ENCODE peak calls at places on chromosomes 4 and X, in ten cellular contexts. W is naive thymus-derived CD8-positive, alpha-beta T cell; A is caudate nucleus; V is neural crest cell; E is fibroblast of pulmonary artery; B is ACHN; U is erythroblast; J is osteocyte; Z is progenitor cell of endocrine pancreas; X is stimulated activated CD8-positive, alpha-beta memory T cell treated with anti-CD3 and anti-CD28 coated beads, Interleukin-4, amount 100 ng/mL, for 1 hour. C is an unnamed sample.
A peak's percentile ranks its signal among the peaks of the same experiment; 100 is the strongest.

GRCh38 chr4:169404959-169405358 is 134.2 kb upstream of the SH3RF1 start:
- DNase-seq in W (no peak), A (no peak), V (no peak), E (peak; percentile 92), B (no peak), U (no peak), J (no peak), Z (no peak), X (no peak), C (no peak)

GRCh38 chrX:50988649-50989048 is 78.1 kb downstream of the BMP15 start:
- DNase-seq in W (peak; percentile 3), A (no peak), V (peak; percentile 26), E (peak; percentile 39), B (peak; percentile 41), U (peak; percentile 0), J (no peak), Z (no peak), X (no peak), C (peak; percentile 67)

GRCh38 chr4:173424899-173425805 is 26.2 kb upstream of the SCRG1 start:
- DNase-seq in W (no peak), A (no peak), V (no peak), E (peak; percentile 52), B (no peak), U (no peak), J (no peak), Z (no peak), X (no peak), C (peak; percentile 22)

GRCh38 chrX:71164071-71164470 is 19.4 kb downstream of the NLGN3 start:
- DNase-seq in W (no peak), A (no peak), V (no peak), E (no peak), B (no peak), U (no peak), J (no peak), Z (no peak), X (no peak), C (no peak)

GRCh38 chrX:123590842-123591491 is 141.9 kb downstream of the THOC2 start:
- DNase-seq in W (no peak), A (no peak), V (no peak), E (peak; percentile 27), B (peak; percentile 49), U (no peak), J (no peak), Z (no peak), X (no peak), C (no peak)

GRCh38 chrX:139725720-139726119 is 17.8 kb upstream of the MCF2 start:
- DNase-seq in W (no peak), A (no peak), V (no peak), E (no peak), B (no peak), U (no peak), J (no peak), Z (no peak), X (no peak), C (no peak)

GRCh38 chr4:120071192-120071795 is 4.6 kb upstream of the MAD2L1 start:
- DNase-seq in W (peak; percentile 66), A (peak; percentile 21), V (peak; percentile 32), E (peak; percentile 83), B (peak; percentile 65), U (peak; percentile 75), J (no peak), Z (no peak), X (no peak), C (peak; percentile 70)

GRCh38 chr4:183320211-183321068 is at the start of gene CLDN22:
- DNase-seq in W (no peak), A (no peak), V (no peak), E (no peak), B (no peak), U (no peak), J (no peak), Z (no peak), X (no peak), C (no peak)

GRCh38 chrX:71171110-71171801 is 26.6 kb downstream of the NLGN3 start:
- DNase-seq in W (no peak), A (no peak), V (no peak), E (no peak), B (no peak), U (no peak), J (no peak), Z (no peak), X (no peak), C (no peak)

GRCh38 chrX:39654183-39654925 is 443.4 kb downstream of the BCOR start:
- DNase-seq in W (no peak), A (no peak), V (no peak), E (no peak), B (no peak), U (no peak), J (no peak), Z (no peak), X (no peak), C (peak; percentile 16)

GRCh38 chr4:72031868-72032619 is at the start of gene NPFFR2:
- DNase-seq in W (no peak), A (no peak), V (peak; percentile 45), E (peak; percentile 28), B (peak; percentile 72), U (no peak), J (no peak), Z (peak; percentile 46), X (no peak), C (no peak)

GRCh38 chr4:181677203-181677602 is 566.0 kb upstream of the TENM3 start:
- DNase-seq in W (no peak), A (no peak), V (no peak), E (no peak), B (no peak), U (no peak), J (no peak), Z (no peak), X (no peak), C (no peak)

GRCh38 chrX:72245461-72246089 is 6.7 kb upstream of the ERCC6L start:
- DNase-seq in W (peak; percentile 31), A (no peak), V (peak; percentile 60), E (peak; percentile 67), B (peak; percentile 50), U (peak; percentile 35), J (peak; percentile 86), Z (peak; percentile 41), X (peak; percentile 12), C (peak; percentile 82)

GRCh38 chr4:56272003-56272402 is 115.3 kb downstream of the AASDH start:
- DNase-seq in W (no peak), A (no peak), V (no peak), E (no peak), B (no peak), U (no peak), J (no peak), Z (no peak), X (no peak), C (no peak)

GRCh38 chr4:85126991-85127591 is 160.6 kb upstream of the WDFY3 start:
- DNase-seq in W (no peak), A (no peak), V (no peak), E (no peak), B (no peak), U (no peak), J (no peak), Z (no peak), X (no peak), C (no peak)

GRCh38 chr4:168383510-168383909 is 65.0 kb upstream of the DDX60 start:
- DNase-seq in W (no peak), A (no peak), V (no peak), E (no peak), B (no peak), U (no peak), J (no peak), Z (no peak), X (no peak), C (no peak)

C was measured in A673.